ENCODE peak calls at places on chromosomes 11 and 22, in four cellular contexts. L, A, N and G are unnamed samples.

GRCh38 chr22:45946805-45947600 is 30.0 kb downstream of the WNT7B start:
- DNase-seq in L (no peak), A (no peak), N (no peak), G (no peak)

GRCh38 chr11:9752091-9752490 is 88.2 kb downstream of the SWAP70 start:
- DNase-seq in L (peak; percentile 21), A (peak; percentile 21), N (no peak), G (no peak)

GRCh38 chr22:43118024-43118849 is 7.7 kb downstream of the BIK start:
- DNase-seq in L (no peak), A (peak; percentile 25), N (no peak), G (no peak)

GRCh38 chr22:26483439-26484359 is at the start of the genes HPS4 and SRRD:
- DNase-seq in L (peak; percentile 87), A (peak; percentile 77), N (peak; percentile 56), G (peak; percentile 99)

GRCh38 chr11:27477243-27477642 is 4.7 kb upstream of the LGR4 start:
- DNase-seq in L (no peak), A (no peak), N (no peak), G (no peak)

GRCh38 chr11:9060700-9061111 is 30.7 kb downstream of the SCUBE2 start:
- DNase-seq in L (peak; percentile 53), A (peak; percentile 23), N (peak; percentile 97), G (peak; percentile 25)

GRCh38 chr11:82872377-82873150 is 27.7 kb downstream of the PRCP start:
- DNase-seq in L (no peak), A (no peak), N (no peak), G (no peak)

GRCh38 chr11:65856689-65857499 is 1.1 kb downstream of the CFL1 start:
- DNase-seq in L (peak; percentile 61), A (peak; percentile 48), N (no peak), G (peak; percentile 49)

GRCh38 chr11:2889399-2890273 is 4.1 kb upstream of the CDKN1C start:
- DNase-seq in L (no peak), A (peak; percentile 32), N (no peak), G (no peak)

GRCh38 chr22:30235687-30236170 is 10.8 kb downstream of the LIF start:
- DNase-seq in L (no peak), A (no peak), N (no peak), G (no peak)

GRCh38 chr22:42996646-42997365 is 18.1 kb downstream of the PACSIN2 start:
- DNase-seq in L (no peak), A (no peak), N (no peak), G (no peak)

GRCh38 chr11:118899296-118899688 is 15.6 kb downstream of the CXCR5 start:
- DNase-seq in L (no peak), A (no peak), N (no peak), G (no peak)

GRCh38 chr11:40162901-40163300 is 1296.6 kb downstream of the LRRC4C start:
- DNase-seq in L (no peak), A (no peak), N (no peak), G (no peak)

GRCh38 chr11:47056261-47056915 is 119.8 kb downstream of the CSTPP1 start:
- DNase-seq in L (peak; percentile 74), A (no peak), N (no peak), G (no peak)

GRCh38 chr11:102268083-102268984 is 49.0 kb upstream of the BIRC3 start:
- DNase-seq in L (peak; percentile 98), A (peak; percentile 79), N (peak; percentile 17), G (peak; percentile 97)

GRCh38 chr11:64131657-64132387 is 34.1 kb downstream of the MACROD1 start:
- DNase-seq in L (no peak), A (peak; percentile 24), N (no peak), G (no peak)

GRCh38 chr11:102664001-102664752 is 39.0 kb upstream of the MMP20 start:
- DNase-seq in L (no peak), A (peak; percentile 7), N (no peak), G (peak; percentile 18)

GRCh38 chr22:44807915-44808690 is 55.7 kb downstream of the ARHGAP8 start:
- DNase-seq in L (peak; percentile 66), A (peak; percentile 15), N (no peak), G (peak; percentile 48)

GRCh38 chr11:103699216-103699615 is 337.2 kb upstream of the DDI1 start:
- DNase-seq in L (no peak), A (no peak), N (no peak), G (no peak)

GRCh38 chr11:34364102-34364501 is 6.3 kb upstream of the ABTB2 start:
- DNase-seq in L (no peak), A (peak; percentile 89), N (no peak), G (no peak)

GRCh38 chr11:34366522-34366921 is 8.7 kb upstream of the ABTB2 start:
- DNase-seq in L (no peak), A (peak; percentile 57), N (no peak), G (no peak)

GRCh38 chr11:34359548-34359891 is 1.7 kb upstream of the ABTB2 start:
- DNase-seq in L (peak; percentile 37), A (no peak), N (no peak), G (no peak)

GRCh38 chr11:34360056-34360455 is 2.2 kb upstream of the ABTB2 start:
- DNase-seq in L (no peak), A (no peak), N (no peak), G (no peak)

DNA sequence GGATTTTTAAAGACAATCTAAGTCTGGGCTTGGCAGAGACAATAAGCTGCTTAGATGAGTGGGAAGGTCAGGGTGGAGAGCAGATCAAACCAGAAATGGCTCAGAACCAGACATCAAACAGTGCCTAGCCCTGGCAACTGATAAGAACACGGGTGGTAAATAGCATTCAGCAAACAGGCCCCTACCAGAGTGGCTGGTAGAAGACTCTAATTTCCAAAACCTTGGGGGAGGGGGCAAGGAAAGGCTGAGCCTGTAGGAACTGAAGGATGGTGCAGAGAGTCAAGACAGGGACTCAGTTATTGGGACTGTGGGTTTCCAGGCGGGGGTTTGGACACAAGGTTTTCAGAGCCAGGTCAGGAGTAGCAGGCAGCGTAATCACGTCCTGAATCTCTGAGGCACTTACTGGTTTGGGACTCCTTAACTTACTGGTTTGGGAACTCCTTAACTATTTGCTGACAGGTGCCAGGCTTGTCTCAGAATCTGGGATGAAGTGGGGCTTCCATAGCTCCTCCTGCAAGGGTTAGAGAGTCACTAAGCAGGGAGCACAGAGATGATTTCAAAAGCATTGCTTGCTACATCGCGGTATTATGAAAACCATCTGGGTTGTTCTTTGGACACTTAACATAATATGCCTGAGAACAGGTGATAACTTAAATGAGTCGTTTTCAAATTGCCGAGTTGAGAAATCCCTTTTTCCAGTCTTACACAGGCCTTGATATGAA is 5.7 kb upstream of the ABTB2 start:
- DNase-seq in L (no peak), A (peak; percentile 76), N (no peak), G (no peak)
- TF ChIP-seq TARDBP in L (no peak), A (peak; percentile 43), N (no peak), G (no peak)

GRCh38 chr11:61370349-61371005 is 8.3 kb downstream of the TMEM138 start:
- DNase-seq in L (no peak), A (no peak), N (no peak), G (no peak)

GRCh38 chr11:61364012-61364396 is 1.8 kb downstream of the TMEM138 start:
- DNase-seq in L (no peak), A (no peak), N (no peak), G (no peak)

GRCh38 chr11:61372659-61373058 is 10.5 kb downstream of the TMEM138 start:
- DNase-seq in L (no peak), A (no peak), N (no peak), G (no peak)

GRCh38 chr11:61367406-61367805 is 5.2 kb downstream of the TMEM138 start:
- DNase-seq in L (no peak), A (no peak), N (no peak), G (no peak)

DNA sequence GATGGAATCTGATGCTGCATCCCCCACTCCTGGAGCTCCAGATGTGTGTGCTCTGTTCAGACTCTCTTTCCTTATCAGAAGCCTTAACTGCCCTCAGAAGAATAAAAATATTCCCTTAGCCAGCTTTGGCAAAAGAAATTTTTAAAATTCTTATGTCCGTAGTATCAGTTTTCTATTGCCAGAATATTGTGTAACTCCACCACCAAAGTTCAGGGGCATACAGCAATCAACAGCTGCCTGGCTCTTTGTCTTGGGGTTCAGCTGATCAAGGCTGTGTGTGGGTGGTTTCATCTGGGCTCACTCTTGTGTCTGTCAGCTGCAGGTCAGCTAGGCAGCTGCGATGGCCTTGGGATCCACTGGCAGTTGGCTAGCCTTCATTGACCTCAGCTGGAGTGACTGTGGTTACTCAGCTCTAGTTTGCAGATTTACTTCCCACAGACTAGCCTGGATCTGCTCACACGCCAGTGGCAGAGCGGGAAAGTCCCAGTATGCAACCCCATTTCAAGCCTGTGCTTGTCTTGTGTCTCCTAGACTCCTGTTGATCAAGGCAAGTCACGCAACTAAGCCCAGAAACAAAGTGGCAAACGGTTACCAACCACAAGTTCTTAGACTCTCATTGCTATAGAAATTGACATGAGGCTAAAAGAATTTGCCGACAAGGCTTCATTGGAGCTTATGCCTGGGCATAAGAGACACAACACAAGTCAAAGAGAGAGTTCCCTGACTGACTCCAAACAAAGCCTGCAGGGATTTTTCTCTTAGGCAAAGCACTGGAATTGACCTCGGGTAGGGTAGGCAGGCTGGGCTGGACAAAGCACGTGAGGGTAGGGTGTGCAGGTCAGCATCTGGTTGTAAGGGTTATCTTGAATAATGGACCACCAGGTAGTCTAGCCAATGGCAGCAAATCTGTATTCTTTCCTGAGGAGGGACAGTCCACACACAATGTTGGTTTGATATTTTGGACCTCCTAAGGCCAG is 7.5 kb downstream of the TMEM138 start:
- DNase-seq in L (no peak), A (peak; percentile 76), N (peak; percentile 77), G (no peak)
- TF ChIP-seq FOXM1 in L (no peak), A (no peak), N (peak; percentile 96), G (no peak)

DNA sequence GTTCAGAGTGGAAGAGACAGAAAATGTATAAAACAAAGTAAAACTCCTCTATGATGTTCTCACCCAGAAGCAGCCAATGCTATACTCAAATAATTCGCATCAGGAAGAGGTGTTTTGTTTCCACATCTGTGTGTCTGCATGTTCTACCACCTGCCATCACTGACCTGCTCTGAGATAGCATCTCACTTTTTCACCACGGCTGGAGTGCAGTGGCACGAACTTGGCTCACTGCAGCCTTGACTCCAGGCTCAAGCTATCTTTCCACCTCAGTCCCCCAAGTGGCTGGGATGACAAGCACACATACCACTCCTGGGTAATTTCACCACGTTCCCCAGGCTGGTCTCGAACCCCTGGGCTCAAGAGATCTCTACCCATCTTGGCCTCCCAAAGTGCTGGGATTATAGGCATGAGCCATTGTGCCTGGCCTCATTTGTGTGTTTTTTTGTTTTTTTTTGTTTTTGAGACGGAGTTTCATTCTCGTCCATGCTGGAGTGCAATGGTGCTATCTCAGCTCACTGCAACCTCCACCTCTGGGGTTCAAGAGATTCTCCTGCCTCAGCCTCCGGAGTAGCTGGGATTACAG is 14.4 kb downstream of the TALDO1 start:
- DNase-seq in L (no peak), A (no peak), N (no peak), G (no peak)
- TF ChIP-seq TARDBP in L (no peak), A (no peak), N (no peak), G (no peak)

DNA sequence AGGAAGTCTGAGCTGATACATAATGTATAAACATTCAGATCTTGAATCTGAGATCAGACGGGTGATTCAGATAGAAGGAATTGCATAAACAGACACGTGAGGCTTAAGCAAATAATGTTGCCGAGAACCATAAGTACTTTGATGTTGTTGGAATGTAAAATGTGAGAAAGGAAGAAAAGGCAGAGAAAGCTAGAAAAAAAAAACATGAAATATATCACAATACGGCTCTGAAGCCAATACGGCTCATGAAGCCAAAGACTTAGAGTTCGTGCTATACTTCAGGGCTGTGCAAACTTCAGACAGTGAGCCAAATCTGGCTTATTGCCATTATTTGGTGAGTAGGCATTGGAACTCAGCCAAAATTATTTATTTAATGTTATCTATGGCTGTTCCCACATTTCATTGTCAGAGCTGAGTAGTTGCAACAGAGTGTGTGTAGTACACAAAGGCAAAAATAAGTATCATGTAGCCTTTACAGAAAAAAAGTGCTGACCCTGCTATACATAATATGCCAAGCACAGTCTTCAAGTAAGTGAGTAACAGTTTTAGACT is 673.3 kb downstream of the CNTN5 start:
- DNase-seq in L (no peak), A (peak; percentile 3), N (no peak), G (no peak)
- TF ChIP-seq FOXM1 in L (no peak), A (no peak), N (no peak), G (no peak)